ENCODE peak calls at places on chromosomes 2 and 18, in seven cellular contexts. One of them, this sample, is unnamed.

GRCh38 chr2:10891848-10892247 is 19.9 kb upstream of the KCNF1 start:
- DNase-seq in tibial artery: no peak
- DNase-seq in fibroblast of mammary gland: no peak
- DNase-seq in astrocyte of the cerebellum: no peak
- DNase-seq in suprapubic skin: no peak
- DNase-seq in lower lobe of right lung: no peak
- DNase-seq in OCI-LY7: no peak
- DNase-seq in this sample: no peak

GRCh38 chr2:27920148-27920885 is 29.8 kb downstream of the BABAM2 start:
- DNase-seq in tibial artery: no peak
- DNase-seq in fibroblast of mammary gland: peak
- DNase-seq in astrocyte of the cerebellum: peak
- DNase-seq in suprapubic skin: no peak
- DNase-seq in lower lobe of right lung: no peak
- DNase-seq in OCI-LY7: no peak
- DNase-seq in this sample: no peak

GRCh38 chr2:49935456-49935855 is 781.1 kb upstream of the FSHR start:
- DNase-seq in tibial artery: no peak
- DNase-seq in fibroblast of mammary gland: no peak
- DNase-seq in astrocyte of the cerebellum: no peak
- DNase-seq in suprapubic skin: no peak
- DNase-seq in lower lobe of right lung: no peak
- DNase-seq in OCI-LY7: no peak
- DNase-seq in this sample: no peak

GRCh38 chr2:28958689-28959088 is 22.4 kb upstream of the TOGARAM2 start:
- DNase-seq in tibial artery: no peak
- DNase-seq in fibroblast of mammary gland: peak
- DNase-seq in astrocyte of the cerebellum: peak
- DNase-seq in suprapubic skin: no peak
- DNase-seq in lower lobe of right lung: no peak
- DNase-seq in OCI-LY7: peak
- DNase-seq in this sample: peak

GRCh38 chr18:8443505-8443904 is 165.7 kb upstream of the RAB12 start:
- DNase-seq in tibial artery: no peak
- DNase-seq in fibroblast of mammary gland: peak
- DNase-seq in astrocyte of the cerebellum: no peak
- DNase-seq in suprapubic skin: no peak
- DNase-seq in lower lobe of right lung: no peak
- DNase-seq in OCI-LY7: no peak
- DNase-seq in this sample: no peak

GRCh38 chr2:96875498-96876035 is 5.7 kb upstream of the SEMA4C start:
- DNase-seq in tibial artery: no peak
- DNase-seq in fibroblast of mammary gland: no peak
- DNase-seq in astrocyte of the cerebellum: no peak
- DNase-seq in suprapubic skin: no peak
- DNase-seq in lower lobe of right lung: no peak
- DNase-seq in OCI-LY7: no peak
- DNase-seq in this sample: no peak

GRCh38 chr2:99729104-99729503 is 239.3 kb upstream of the REV1 start:
- DNase-seq in tibial artery: no peak
- DNase-seq in fibroblast of mammary gland: no peak
- DNase-seq in astrocyte of the cerebellum: no peak
- DNase-seq in suprapubic skin: no peak
- DNase-seq in lower lobe of right lung: no peak
- DNase-seq in OCI-LY7: no peak
- DNase-seq in this sample: no peak

GRCh38 chr2:30985493-30986292 is 152.5 kb downstream of the GALNT14 start:
- DNase-seq in tibial artery: no peak
- DNase-seq in fibroblast of mammary gland: no peak
- DNase-seq in astrocyte of the cerebellum: no peak
- DNase-seq in suprapubic skin: no peak
- DNase-seq in lower lobe of right lung: no peak
- DNase-seq in OCI-LY7: no peak
- DNase-seq in this sample: no peak

GRCh38 chr2:8877332-8877731 is 39.9 kb upstream of the KIDINS220 start:
- DNase-seq in tibial artery: no peak
- DNase-seq in fibroblast of mammary gland: no peak
- DNase-seq in astrocyte of the cerebellum: no peak
- DNase-seq in suprapubic skin: no peak
- DNase-seq in lower lobe of right lung: no peak
- DNase-seq in OCI-LY7: no peak
- DNase-seq in this sample: no peak

GRCh38 chr2:137237055-137237454 is 471.7 kb downstream of the THSD7B start:
- DNase-seq in tibial artery: no peak
- DNase-seq in fibroblast of mammary gland: peak
- DNase-seq in astrocyte of the cerebellum: no peak
- DNase-seq in suprapubic skin: no peak
- DNase-seq in lower lobe of right lung: no peak
- DNase-seq in OCI-LY7: no peak
- DNase-seq in this sample: no peak

GRCh38 chr2:196703660-196704209 is 64.2 kb downstream of the CCDC150 start:
- DNase-seq in tibial artery: no peak
- DNase-seq in fibroblast of mammary gland: peak
- DNase-seq in astrocyte of the cerebellum: no peak
- DNase-seq in suprapubic skin: no peak
- DNase-seq in lower lobe of right lung: no peak
- DNase-seq in OCI-LY7: no peak
- DNase-seq in this sample: no peak

GRCh38 chr2:147460140-147460539 is 384.7 kb upstream of the ACVR2A start:
- DNase-seq in tibial artery: no peak
- DNase-seq in fibroblast of mammary gland: peak
- DNase-seq in astrocyte of the cerebellum: no peak
- DNase-seq in suprapubic skin: no peak
- DNase-seq in lower lobe of right lung: no peak
- DNase-seq in OCI-LY7: no peak
- DNase-seq in this sample: no peak

GRCh38 chr2:201579536-201579935 is 63.8 kb downstream of the TMEM237 start:
- DNase-seq in tibial artery: no peak
- DNase-seq in fibroblast of mammary gland: no peak
- DNase-seq in astrocyte of the cerebellum: peak
- DNase-seq in suprapubic skin: no peak
- DNase-seq in lower lobe of right lung: no peak
- DNase-seq in OCI-LY7: no peak
- DNase-seq in this sample: no peak

GRCh38 chr2:216066255-216066654 is 15.4 kb downstream of the PECR start:
- DNase-seq in tibial artery: no peak
- DNase-seq in fibroblast of mammary gland: peak
- DNase-seq in astrocyte of the cerebellum: peak
- DNase-seq in suprapubic skin: no peak
- DNase-seq in lower lobe of right lung: no peak
- DNase-seq in OCI-LY7: no peak
- DNase-seq in this sample: no peak

GRCh38 chr2:179898873-179899272 is 37.5 kb upstream of the ZNF385B start:
- DNase-seq in tibial artery: no peak
- DNase-seq in fibroblast of mammary gland: peak
- DNase-seq in astrocyte of the cerebellum: peak
- DNase-seq in suprapubic skin: no peak
- DNase-seq in lower lobe of right lung: no peak
- DNase-seq in OCI-LY7: peak
- DNase-seq in this sample: no peak

GRCh38 chr2:142710336-142710735 is 167.1 kb upstream of the KYNU start:
- DNase-seq in tibial artery: no peak
- DNase-seq in fibroblast of mammary gland: no peak
- DNase-seq in astrocyte of the cerebellum: no peak
- DNase-seq in suprapubic skin: no peak
- DNase-seq in lower lobe of right lung: no peak
- DNase-seq in OCI-LY7: no peak
- DNase-seq in this sample: no peak

GRCh38 chr2:113304702-113305101 is 26.0 kb upstream of the PAX8 start:
- DNase-seq in tibial artery: no peak
- DNase-seq in fibroblast of mammary gland: no peak
- DNase-seq in astrocyte of the cerebellum: no peak
- DNase-seq in suprapubic skin: no peak
- DNase-seq in lower lobe of right lung: no peak
- DNase-seq in OCI-LY7: no peak
- DNase-seq in this sample: no peak

GRCh38 chr18:36530676-36531405 is 233.3 kb downstream of the FHOD3 start:
- DNase-seq in tibial artery: no peak
- DNase-seq in fibroblast of mammary gland: no peak
- DNase-seq in astrocyte of the cerebellum: no peak
- DNase-seq in suprapubic skin: no peak
- DNase-seq in lower lobe of right lung: no peak
- DNase-seq in OCI-LY7: no peak
- DNase-seq in this sample: no peak

GRCh38 chr2:1594281-1595171 is 149.8 kb downstream of the PXDN start:
- DNase-seq in tibial artery: peak
- DNase-seq in fibroblast of mammary gland: no peak
- DNase-seq in astrocyte of the cerebellum: no peak
- DNase-seq in suprapubic skin: no peak
- DNase-seq in lower lobe of right lung: peak
- DNase-seq in OCI-LY7: no peak
- DNase-seq in this sample: no peak

GRCh38 chr18:49728542-49728941 is 84.8 kb downstream of the ACAA2 start:
- DNase-seq in tibial artery: no peak
- DNase-seq in fibroblast of mammary gland: peak
- DNase-seq in astrocyte of the cerebellum: no peak
- DNase-seq in suprapubic skin: no peak
- DNase-seq in lower lobe of right lung: peak
- DNase-seq in OCI-LY7: peak
- DNase-seq in this sample: no peak

GRCh38 chr2:101083613-101084012 is 67.6 kb downstream of the TBC1D8 start:
- DNase-seq in tibial artery: no peak
- DNase-seq in fibroblast of mammary gland: no peak
- DNase-seq in astrocyte of the cerebellum: no peak
- DNase-seq in suprapubic skin: no peak
- DNase-seq in lower lobe of right lung: no peak
- DNase-seq in OCI-LY7: no peak
- DNase-seq in this sample: no peak

GRCh38 chr2:39871291-39871761 is 92.3 kb upstream of the THUMPD2 start:
- DNase-seq in tibial artery: no peak
- DNase-seq in fibroblast of mammary gland: peak
- DNase-seq in astrocyte of the cerebellum: peak
- DNase-seq in suprapubic skin: no peak
- DNase-seq in lower lobe of right lung: no peak
- DNase-seq in OCI-LY7: no peak
- DNase-seq in this sample: no peak

GRCh38 chr2:219277703-219278654 is 1.2 kb upstream of the DNAJB2 start:
- DNase-seq in tibial artery: peak
- DNase-seq in fibroblast of mammary gland: peak
- DNase-seq in astrocyte of the cerebellum: peak
- DNase-seq in suprapubic skin: peak
- DNase-seq in lower lobe of right lung: peak
- DNase-seq in OCI-LY7: peak
- DNase-seq in this sample: peak

GRCh38 chr2:69013837-69014796 is 1.1 kb downstream of the ANTXR1 start:
- DNase-seq in tibial artery: no peak
- DNase-seq in fibroblast of mammary gland: peak
- DNase-seq in astrocyte of the cerebellum: no peak
- DNase-seq in suprapubic skin: no peak
- DNase-seq in lower lobe of right lung: no peak
- DNase-seq in OCI-LY7: no peak
- DNase-seq in this sample: no peak

GRCh38 chr2:69011611-69012157 is 1.3 kb upstream of the ANTXR1 start:
- DNase-seq in tibial artery: no peak
- DNase-seq in fibroblast of mammary gland: no peak
- DNase-seq in astrocyte of the cerebellum: no peak
- DNase-seq in suprapubic skin: no peak
- DNase-seq in lower lobe of right lung: no peak
- DNase-seq in OCI-LY7: no peak
- DNase-seq in this sample: no peak

GRCh38 chr2:69012310-69013122 is 463 bp upstream of the ANTXR1 start:
- DNase-seq in tibial artery: peak
- DNase-seq in fibroblast of mammary gland: peak
- DNase-seq in astrocyte of the cerebellum: no peak
- DNase-seq in suprapubic skin: peak
- DNase-seq in lower lobe of right lung: peak
- DNase-seq in OCI-LY7: peak
- DNase-seq in this sample: peak

GRCh38 chr2:69010437-69011194 is 2.4 kb upstream of the ANTXR1 start:
- DNase-seq in tibial artery: no peak
- DNase-seq in fibroblast of mammary gland: no peak
- DNase-seq in astrocyte of the cerebellum: no peak
- DNase-seq in suprapubic skin: no peak
- DNase-seq in lower lobe of right lung: no peak
- DNase-seq in OCI-LY7: no peak
- DNase-seq in this sample: no peak

DNA sequence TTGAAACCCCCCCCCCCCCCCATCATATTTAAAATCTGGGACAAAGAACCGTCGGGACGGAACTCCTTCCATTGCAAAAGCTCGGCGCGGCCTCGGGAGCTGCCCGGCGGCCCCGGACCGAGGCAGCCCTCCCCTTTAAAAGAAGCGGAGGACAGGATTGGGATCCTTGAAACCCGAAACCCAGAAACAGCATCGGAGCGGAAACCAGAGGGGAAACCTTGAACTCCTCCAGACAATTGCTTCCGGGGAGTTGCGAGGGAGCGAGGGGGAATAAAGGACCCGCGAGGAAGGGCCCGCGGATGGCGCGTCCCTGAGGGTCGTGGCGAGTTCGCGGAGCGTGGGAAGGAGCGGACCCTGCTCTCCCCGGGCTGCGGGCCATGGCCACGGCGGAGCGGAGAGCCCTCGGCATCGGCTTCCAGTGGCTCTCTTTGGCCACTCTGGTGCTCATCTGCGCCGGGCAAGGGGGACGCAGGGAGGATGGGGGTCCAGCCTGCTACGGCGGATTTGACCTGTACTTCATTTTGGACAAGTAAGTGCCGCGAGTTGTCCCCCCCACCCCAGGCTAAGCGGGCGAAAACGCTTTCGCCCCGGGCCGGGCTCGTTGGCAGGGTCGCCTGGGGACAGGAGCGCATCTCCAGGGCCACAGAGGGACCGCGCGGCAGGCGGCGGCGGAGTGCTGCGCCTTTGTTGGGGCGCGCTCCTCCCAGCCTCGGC is at the start of gene ANTXR1:
- DNase-seq in tibial artery: peak
- DNase-seq in fibroblast of mammary gland: peak
- DNase-seq in astrocyte of the cerebellum: peak
- DNase-seq in suprapubic skin: peak
- DNase-seq in lower lobe of right lung: peak
- DNase-seq in OCI-LY7: no peak
- DNase-seq in this sample: peak
- TF ChIP-seq CTCF in tibial artery: no peak
- TF ChIP-seq CTCF in fibroblast of mammary gland: no peak
- TF ChIP-seq CTCF in astrocyte of the cerebellum: no peak
- TF ChIP-seq CTCF in suprapubic skin: no peak
- TF ChIP-seq CTCF in lower lobe of right lung: peak
- TF ChIP-seq CTCF in OCI-LY7: peak
- TF ChIP-seq CTCF in this sample: no peak

GRCh38 chr2:241802806-241803318 is 6.1 kb upstream of the NEU4 start:
- DNase-seq in tibial artery: no peak
- DNase-seq in fibroblast of mammary gland: no peak
- DNase-seq in astrocyte of the cerebellum: no peak
- DNase-seq in suprapubic skin: no peak
- DNase-seq in lower lobe of right lung: peak
- DNase-seq in OCI-LY7: no peak
- DNase-seq in this sample: no peak
- H3K4me3 ChIP-seq in tibial artery: peak
- H3K4me3 ChIP-seq in fibroblast of mammary gland: no peak
- H3K4me3 ChIP-seq in astrocyte of the cerebellum: peak
- H3K4me3 ChIP-seq in suprapubic skin: peak
- H3K4me3 ChIP-seq in lower lobe of right lung: no peak
- H3K4me3 ChIP-seq in OCI-LY7: no peak
- H3K4me3 ChIP-seq in this sample: no peak

GRCh38 chr2:230864605-230865323 is at the start of gene ITM2C:
- DNase-seq in tibial artery: no peak
- DNase-seq in fibroblast of mammary gland: peak
- DNase-seq in astrocyte of the cerebellum: no peak
- DNase-seq in suprapubic skin: no peak
- DNase-seq in lower lobe of right lung: peak
- DNase-seq in OCI-LY7: peak
- DNase-seq in this sample: peak
- TF ChIP-seq CTCF in tibial artery: no peak
- TF ChIP-seq CTCF in fibroblast of mammary gland: peak
- TF ChIP-seq CTCF in astrocyte of the cerebellum: peak
- TF ChIP-seq CTCF in suprapubic skin: no peak
- TF ChIP-seq CTCF in lower lobe of right lung: peak
- TF ChIP-seq CTCF in OCI-LY7: peak
- TF ChIP-seq CTCF in this sample: peak

GRCh38 chr2:161424179-161424763 is 8.2 kb downstream of the TBR1 start:
- DNase-seq in tibial artery: no peak
- DNase-seq in fibroblast of mammary gland: no peak
- DNase-seq in astrocyte of the cerebellum: no peak
- DNase-seq in suprapubic skin: no peak
- DNase-seq in lower lobe of right lung: no peak
- DNase-seq in OCI-LY7: no peak
- DNase-seq in this sample: no peak
- H3K4me3 ChIP-seq in tibial artery: peak
- H3K4me3 ChIP-seq in fibroblast of mammary gland: no peak
- H3K4me3 ChIP-seq in astrocyte of the cerebellum: peak
- H3K4me3 ChIP-seq in suprapubic skin: peak
- H3K4me3 ChIP-seq in lower lobe of right lung: peak
- H3K4me3 ChIP-seq in OCI-LY7: no peak
- H3K4me3 ChIP-seq in this sample: peak

This sample was measured in GM06990.